ENCODE peak calls at places on chromosomes 1 and 21, in nine cellular contexts. I is type B pancreatic cell, A is WTC11, H is sigmoid colon, B is psoas muscle, N is GM23338, G is PC-3, C is OCI-LY7, S is breast epithelium. L is an unnamed sample.

GRCh38 chr21:45343891-45344290 is 56.2 kb upstream of the POFUT2 start:
- DNase-seq in A (no peak), I (no peak), C (no peak), S (no peak), G (no peak), H (no peak), B (no peak), N (no peak), L (no peak)

GRCh38 chr1:218587890-218588289 is 242.8 kb downstream of the TGFB2 start:
- DNase-seq in S (no peak), B (no peak), A (no peak), C (no peak), I (no peak), N (no peak), G (no peak), H (no peak), L (no peak)

GRCh38 chr1:215083408-215083961 is 948 bp downstream of the KCNK2 start:
- DNase-seq in N (peak; percentile 54), C (no peak), G (no peak), A (peak; percentile 18), I (no peak), B (no peak), S (no peak), H (peak; percentile 65), L (no peak)

GRCh38 chr1:15727424-15727823 is 8.6 kb upstream of the SLC25A34 start:
- DNase-seq in G (no peak), S (no peak), B (peak; percentile 80), C (no peak), I (no peak), H (no peak), A (no peak), N (no peak), L (no peak)

GRCh38 chr1:203996126-203996525 is 76.8 kb upstream of the SOX13 start:
- DNase-seq in I (no peak), C (no peak), B (peak; percentile 64), A (peak; percentile 73), S (no peak), H (peak; percentile 68), N (peak; percentile 86), G (no peak), L (no peak)

GRCh38 chr1:9903801-9904527 is 6.1 kb downstream of the CTNNBIP1 start:
- DNase-seq in G (no peak), S (no peak), I (no peak), A (no peak), B (no peak), N (no peak), H (no peak), C (no peak), L (no peak)

GRCh38 chr1:155000475-155000724 is 2.2 kb upstream of the ZBTB7B start:
- DNase-seq in G (no peak), B (no peak), H (no peak), A (peak; percentile 36), S (no peak), N (no peak), C (no peak), I (no peak), L (no peak)

GRCh38 chr1:44072204-44072603 is 40.9 kb upstream of the SLC6A9 start:
- DNase-seq in N (no peak), G (peak; percentile 58), H (no peak), B (no peak), S (no peak), I (no peak), C (no peak), A (no peak), L (no peak)

GRCh38 chr1:12469493-12469892 is 148.5 kb downstream of the DHRS3 start:
- DNase-seq in I (no peak), N (no peak), G (no peak), S (no peak), B (no peak), H (no peak), C (no peak), A (no peak), L (no peak)

GRCh38 chr1:23889074-23889473 is 21.0 kb upstream of the FUCA1 start:
- DNase-seq in I (no peak), G (no peak), A (no peak), C (peak; percentile 54), H (no peak), N (no peak), B (no peak), S (no peak), L (no peak)

GRCh38 chr1:178119623-178120022 is 25.7 kb downstream of the RASAL2 start:
- DNase-seq in H (no peak), B (no peak), S (no peak), N (no peak), C (no peak), G (peak; percentile 69), I (no peak), A (no peak), L (no peak)

GRCh38 chr1:58570817-58571216 is 6.2 kb downstream of the TACSTD2 start:
- DNase-seq in A (no peak), S (no peak), G (no peak), I (no peak), N (no peak), C (no peak), B (no peak), H (no peak), L (no peak)

GRCh38 chr1:183520379-183520778 is 48.1 kb downstream of the SMG7 start:
- DNase-seq in A (no peak), H (no peak), G (no peak), I (no peak), B (no peak), S (no peak), N (no peak), C (no peak), L (no peak)

GRCh38 chr1:101301446-101301845 is 64.6 kb downstream of the S1PR1 start:
- DNase-seq in I (no peak), C (no peak), N (no peak), H (no peak), A (no peak), B (no peak), G (no peak), S (no peak), L (no peak)

DNA sequence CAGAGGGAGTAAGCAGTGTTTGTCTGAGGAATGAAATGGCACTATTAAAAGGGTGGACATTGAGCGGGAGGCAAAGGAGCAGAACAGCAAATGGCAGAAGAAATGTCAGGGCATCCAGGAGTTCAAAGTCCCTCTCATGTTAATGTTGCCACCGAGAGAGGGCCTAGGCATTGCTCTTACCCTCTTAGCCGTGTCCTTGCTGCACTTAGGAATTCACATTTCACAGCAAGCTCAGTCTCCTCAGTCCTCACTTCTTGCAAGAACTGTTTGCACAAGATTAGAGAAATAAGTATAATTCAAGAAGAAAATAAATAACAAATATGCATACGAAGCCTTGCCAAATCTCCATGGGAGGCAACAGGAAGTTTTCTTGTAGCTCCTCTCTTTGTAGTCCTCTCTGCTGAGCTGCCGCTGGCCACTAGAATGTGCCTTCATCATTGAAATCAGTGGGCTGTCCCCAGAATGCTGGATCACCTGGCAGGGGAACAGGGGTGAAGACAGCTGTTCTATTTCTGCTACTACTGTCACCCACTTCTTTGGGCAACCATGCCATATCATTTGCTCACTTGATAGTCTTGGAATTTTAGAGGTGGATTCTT is 205.8 kb downstream of the ZNF326 start:
- DNase-seq in C (no peak), H (no peak), N (no peak), I (no peak), A (no peak), S (no peak), G (no peak), B (no peak), L (no peak)
- TF ChIP-seq CTCF in C (no peak), H (no peak), N (no peak), I (no peak), A (no peak), S (no peak), G (no peak), B (no peak), L (no peak)

GRCh38 chr21:39204134-39204533 is 20.9 kb upstream of the PSMG1 start:
- DNase-seq in I (no peak), H (no peak), G (no peak), S (no peak), B (no peak), C (no peak), N (no peak), A (no peak), L (no peak)
- TF ChIP-seq CTCF in I (peak; percentile 67), H (no peak), G (no peak), S (no peak), B (peak; percentile 8), C (no peak), N (no peak), A (no peak), L (no peak)

DNA sequence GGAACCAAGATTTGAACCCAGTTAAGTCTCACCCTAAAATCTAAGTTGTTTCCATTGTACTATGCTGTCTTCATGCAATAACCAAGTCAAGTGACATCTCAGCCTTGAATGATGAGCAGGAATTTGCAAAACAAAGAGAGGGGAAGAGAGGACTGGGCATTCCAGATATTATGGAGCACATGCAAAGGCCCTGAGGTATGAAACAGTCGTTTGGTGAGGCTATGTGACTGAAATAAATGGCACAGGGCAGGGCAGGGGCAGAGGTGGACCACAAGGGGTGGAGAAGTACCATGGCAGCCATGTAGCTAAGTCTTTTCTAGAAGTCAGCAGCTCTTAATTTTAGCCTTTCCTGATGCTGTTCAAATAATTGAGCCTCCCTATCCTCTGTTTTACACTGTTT is 37.6 kb upstream of the RAP1A start:
- DNase-seq in I (no peak), N (no peak), A (no peak), S (no peak), B (no peak), G (no peak), C (no peak), H (no peak), L (no peak)
- TF ChIP-seq CTCF in I (no peak), N (no peak), A (no peak), S (no peak), B (no peak), G (no peak), C (no peak), H (no peak), L (no peak)

GRCh38 chr1:21546122-21546825 is 37.1 kb downstream of the ALPL start:
- DNase-seq in S (no peak), A (no peak), C (no peak), N (no peak), B (no peak), G (no peak), I (no peak), H (no peak), L (no peak)

GRCh38 chr1:21541835-21542234 is 32.6 kb downstream of the ALPL start:
- DNase-seq in H (no peak), I (no peak), A (no peak), N (no peak), S (no peak), C (no peak), B (peak; percentile 59), G (no peak), L (no peak)

GRCh38 chr1:21543598-21543997 is 34.4 kb downstream of the ALPL start:
- DNase-seq in I (no peak), B (no peak), C (no peak), A (no peak), H (no peak), N (no peak), S (no peak), G (no peak), L (no peak)

GRCh38 chr1:21541330-21541729 is 32.1 kb downstream of the ALPL start:
- DNase-seq in A (no peak), S (no peak), N (no peak), I (no peak), B (no peak), H (no peak), C (no peak), G (no peak), L (no peak)

DNA sequence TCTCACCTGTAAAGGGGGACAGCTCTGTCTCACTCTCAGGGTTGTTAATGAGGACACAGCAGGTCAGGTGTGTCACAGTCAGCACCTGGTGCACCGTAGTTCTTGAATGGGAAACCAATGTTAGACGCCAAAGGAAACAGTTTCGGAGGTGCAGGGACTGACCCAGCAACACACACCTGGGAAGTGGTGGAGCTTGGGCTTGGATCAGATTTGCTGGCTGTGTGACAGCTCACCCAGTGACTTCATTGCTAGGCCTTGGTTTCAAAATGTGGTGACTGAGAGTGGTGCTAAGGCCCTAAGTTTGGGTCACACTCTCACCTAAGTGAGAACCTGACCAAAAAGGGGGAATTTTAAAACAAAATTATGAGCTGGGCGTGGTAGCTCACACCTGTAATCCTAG is 34.9 kb downstream of the ALPL start:
- DNase-seq in G (no peak), S (no peak), N (no peak), H (no peak), B (no peak), A (no peak), I (no peak), C (no peak), L (no peak)
- TF ChIP-seq CTCF in G (no peak), S (no peak), N (no peak), H (no peak), B (no peak), A (no peak), I (no peak), C (no peak), L (no peak)

L was measured in esophagus muscularis mucosa.